ENCODE peak calls at places on chromosomes 12 and 14, in seven cellular contexts. One of them, this sample, is unnamed.

GRCh38 chr14:56482306-56482705 is 97.3 kb upstream of the TMEM260 start:
- DNase-seq in transverse colon: no peak
- DNase-seq in HCT116: peak
- DNase-seq in sigmoid colon: no peak
- DNase-seq in GM12878: no peak
- DNase-seq in stomach: no peak
- DNase-seq in endothelial cell of umbilical vein: peak
- DNase-seq in this sample: peak

GRCh38 chr12:25241171-25242020 is 9.3 kb downstream of the KRAS start:
- DNase-seq in transverse colon: no peak
- DNase-seq in endothelial cell of umbilical vein: peak
- DNase-seq in sigmoid colon: no peak
- DNase-seq in HCT116: peak
- DNase-seq in stomach: no peak
- DNase-seq in GM12878: no peak
- DNase-seq in this sample: peak

GRCh38 chr12:41264281-41264680 is 76.2 kb downstream of the PDZRN4 start:
- DNase-seq in endothelial cell of umbilical vein: peak
- DNase-seq in GM12878: no peak
- DNase-seq in sigmoid colon: no peak
- DNase-seq in transverse colon: no peak
- DNase-seq in stomach: no peak
- DNase-seq in HCT116: no peak
- DNase-seq in this sample: no peak

GRCh38 chr14:99215277-99215676 is 56.7 kb downstream of the BCL11B start:
- DNase-seq in endothelial cell of umbilical vein: no peak
- DNase-seq in transverse colon: no peak
- DNase-seq in stomach: no peak
- DNase-seq in sigmoid colon: no peak
- DNase-seq in HCT116: no peak
- DNase-seq in GM12878: no peak
- DNase-seq in this sample: no peak

GRCh38 chr12:31011746-31012567 is 61.7 kb upstream of the DDX11 start:
- DNase-seq in stomach: no peak
- DNase-seq in transverse colon: no peak
- DNase-seq in sigmoid colon: peak
- DNase-seq in HCT116: no peak
- DNase-seq in GM12878: no peak
- DNase-seq in endothelial cell of umbilical vein: no peak
- DNase-seq in this sample: no peak

GRCh38 chr12:2326470-2326869 is 273.7 kb downstream of the CACNA1C start:
- DNase-seq in GM12878: no peak
- DNase-seq in transverse colon: no peak
- DNase-seq in stomach: no peak
- DNase-seq in HCT116: no peak
- DNase-seq in endothelial cell of umbilical vein: no peak
- DNase-seq in sigmoid colon: no peak
- DNase-seq in this sample: no peak

GRCh38 chr12:40010899-40011774 is 94.7 kb downstream of the SLC2A13 start:
- DNase-seq in sigmoid colon: peak
- DNase-seq in stomach: peak
- DNase-seq in HCT116: peak
- DNase-seq in GM12878: peak
- DNase-seq in endothelial cell of umbilical vein: peak
- DNase-seq in transverse colon: peak
- DNase-seq in this sample: peak

GRCh38 chr12:108618079-108618952 is 15.4 kb downstream of the SELPLG start:
- DNase-seq in HCT116: peak
- DNase-seq in transverse colon: peak
- DNase-seq in stomach: peak
- DNase-seq in sigmoid colon: peak
- DNase-seq in GM12878: no peak
- DNase-seq in endothelial cell of umbilical vein: peak
- DNase-seq in this sample: peak

GRCh38 chr14:20436363-20436755 is 393 bp upstream of the KLHL33 start:
- DNase-seq in GM12878: no peak
- DNase-seq in HCT116: no peak
- DNase-seq in sigmoid colon: no peak
- DNase-seq in stomach: no peak
- DNase-seq in transverse colon: no peak
- DNase-seq in endothelial cell of umbilical vein: no peak
- DNase-seq in this sample: no peak

GRCh38 chr12:66446276-66446675 is 144.0 kb downstream of the HELB start:
- DNase-seq in sigmoid colon: no peak
- DNase-seq in transverse colon: no peak
- DNase-seq in endothelial cell of umbilical vein: no peak
- DNase-seq in stomach: no peak
- DNase-seq in GM12878: no peak
- DNase-seq in HCT116: peak
- DNase-seq in this sample: no peak

GRCh38 chr14:87014854-87015253 is 978.1 kb downstream of the GALC start:
- DNase-seq in GM12878: no peak
- DNase-seq in endothelial cell of umbilical vein: no peak
- DNase-seq in sigmoid colon: no peak
- DNase-seq in stomach: no peak
- DNase-seq in HCT116: no peak
- DNase-seq in transverse colon: no peak
- DNase-seq in this sample: no peak

GRCh38 chr14:90383731-90384542 is 12.9 kb upstream of the CALM1 start:
- DNase-seq in GM12878: no peak
- DNase-seq in transverse colon: peak
- DNase-seq in sigmoid colon: peak
- DNase-seq in HCT116: no peak
- DNase-seq in endothelial cell of umbilical vein: peak
- DNase-seq in stomach: peak
- DNase-seq in this sample: peak

GRCh38 chr12:97425380-97425779 is 37.2 kb upstream of the RMST start:
- DNase-seq in sigmoid colon: no peak
- DNase-seq in GM12878: no peak
- DNase-seq in stomach: no peak
- DNase-seq in transverse colon: no peak
- DNase-seq in endothelial cell of umbilical vein: no peak
- DNase-seq in HCT116: no peak
- DNase-seq in this sample: no peak

GRCh38 chr12:107178776-107179175 is 85.4 kb upstream of the CRY1 start:
- DNase-seq in stomach: no peak
- DNase-seq in transverse colon: no peak
- DNase-seq in endothelial cell of umbilical vein: no peak
- DNase-seq in GM12878: no peak
- DNase-seq in HCT116: no peak
- DNase-seq in sigmoid colon: no peak
- DNase-seq in this sample: no peak

GRCh38 chr12:70484464-70484863 is 118.4 kb downstream of the KCNMB4 start:
- DNase-seq in sigmoid colon: no peak
- DNase-seq in stomach: no peak
- DNase-seq in transverse colon: no peak
- DNase-seq in HCT116: no peak
- DNase-seq in GM12878: no peak
- DNase-seq in endothelial cell of umbilical vein: no peak
- DNase-seq in this sample: no peak

GRCh38 chr12:12807970-12808702 is 5.0 kb upstream of the DDX47 start:
- DNase-seq in HCT116: no peak
- DNase-seq in stomach: peak
- DNase-seq in sigmoid colon: peak
- DNase-seq in endothelial cell of umbilical vein: peak
- DNase-seq in GM12878: peak
- DNase-seq in transverse colon: peak
- DNase-seq in this sample: peak

DNA sequence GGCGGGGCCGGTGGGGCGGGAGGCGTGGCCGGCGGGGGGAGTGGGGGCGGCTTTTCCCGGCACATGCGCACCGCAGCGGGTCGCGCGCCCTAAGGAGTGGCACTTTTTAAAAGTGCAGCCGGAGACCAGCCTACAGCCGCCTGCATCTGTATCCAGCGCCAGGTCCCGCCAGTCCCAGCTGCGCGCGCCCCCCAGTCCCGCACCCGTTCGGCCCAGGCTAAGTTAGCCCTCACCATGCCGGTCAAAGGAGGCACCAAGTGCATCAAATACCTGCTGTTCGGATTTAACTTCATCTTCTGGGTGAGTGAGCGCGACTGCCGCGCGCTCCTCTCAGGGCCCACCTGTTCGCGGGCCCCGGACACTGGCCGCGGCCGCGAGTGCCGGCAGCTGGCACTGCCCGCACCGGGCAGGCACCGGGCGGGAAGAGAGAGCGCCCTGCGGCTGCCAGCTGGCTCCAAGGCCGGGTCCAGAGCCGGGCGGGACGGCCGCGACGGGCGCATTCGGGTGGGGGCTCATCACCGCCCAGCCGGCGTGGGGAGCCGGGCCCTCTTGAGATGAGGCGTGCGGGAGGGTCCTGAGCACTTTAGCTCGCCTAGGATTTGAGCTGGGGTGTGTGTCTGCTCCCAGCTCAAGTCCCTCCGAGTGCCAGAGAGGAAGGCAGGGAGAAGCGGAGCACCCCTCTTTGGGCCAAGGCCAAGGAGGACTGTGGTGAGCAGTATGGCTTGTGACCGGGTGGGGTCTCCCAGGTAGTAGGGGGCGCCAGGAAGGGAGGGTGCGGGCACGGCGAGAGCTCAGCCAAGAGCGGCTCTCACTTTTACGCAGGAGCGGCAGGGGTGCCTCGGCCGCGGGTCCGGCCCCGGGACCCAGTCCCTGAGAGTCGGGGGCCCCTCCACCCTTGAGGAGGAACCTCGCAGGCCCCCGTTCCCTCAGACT is at the start of gene CD9:
- DNase-seq in endothelial cell of umbilical vein: peak
- DNase-seq in transverse colon: peak
- DNase-seq in GM12878: no peak
- DNase-seq in sigmoid colon: peak
- DNase-seq in stomach: peak
- DNase-seq in HCT116: peak
- DNase-seq in this sample: no peak
- TF ChIP-seq POLR2AphosphoS5 in endothelial cell of umbilical vein: peak
- TF ChIP-seq POLR2AphosphoS5 in transverse colon: peak
- TF ChIP-seq POLR2AphosphoS5 in GM12878: no peak
- TF ChIP-seq POLR2AphosphoS5 in sigmoid colon: peak
- TF ChIP-seq POLR2AphosphoS5 in stomach: peak
- TF ChIP-seq POLR2AphosphoS5 in HCT116: peak
- TF ChIP-seq POLR2AphosphoS5 in this sample: no peak

GRCh38 chr14:58395815-58396626 is at the start of gene TOMM20L:
- DNase-seq in sigmoid colon: peak
- DNase-seq in stomach: peak
- DNase-seq in endothelial cell of umbilical vein: peak
- DNase-seq in transverse colon: peak
- DNase-seq in HCT116: peak
- DNase-seq in GM12878: no peak
- DNase-seq in this sample: peak

GRCh38 chr14:58398895-58399294 is 3.2 kb downstream of the TOMM20L start:
- DNase-seq in sigmoid colon: no peak
- DNase-seq in endothelial cell of umbilical vein: no peak
- DNase-seq in transverse colon: no peak
- DNase-seq in GM12878: no peak
- DNase-seq in stomach: no peak
- DNase-seq in HCT116: no peak
- DNase-seq in this sample: no peak

GRCh38 chr14:58398495-58398894 is 2.8 kb downstream of the TOMM20L start:
- DNase-seq in transverse colon: no peak
- DNase-seq in stomach: no peak
- DNase-seq in endothelial cell of umbilical vein: no peak
- DNase-seq in GM12878: no peak
- DNase-seq in sigmoid colon: no peak
- DNase-seq in HCT116: no peak
- DNase-seq in this sample: no peak

GRCh38 chr14:58401587-58401986 is 5.9 kb downstream of the TOMM20L start:
- DNase-seq in stomach: no peak
- DNase-seq in HCT116: no peak
- DNase-seq in transverse colon: no peak
- DNase-seq in endothelial cell of umbilical vein: no peak
- DNase-seq in GM12878: no peak
- DNase-seq in sigmoid colon: no peak
- DNase-seq in this sample: no peak
- TF ChIP-seq CTCF in stomach: no peak
- TF ChIP-seq CTCF in HCT116: peak
- TF ChIP-seq CTCF in transverse colon: no peak
- TF ChIP-seq CTCF in endothelial cell of umbilical vein: no peak
- TF ChIP-seq CTCF in GM12878: no peak
- TF ChIP-seq CTCF in sigmoid colon: no peak
- TF ChIP-seq CTCF in this sample: no peak

GRCh38 chr12:6273209-6273928 is 37.1 kb upstream of the PLEKHG6 start:
- DNase-seq in HCT116: no peak
- DNase-seq in sigmoid colon: peak
- DNase-seq in GM12878: no peak
- DNase-seq in transverse colon: no peak
- DNase-seq in stomach: no peak
- DNase-seq in endothelial cell of umbilical vein: no peak
- DNase-seq in this sample: no peak
- H3K27ac ChIP-seq in HCT116: peak
- H3K27ac ChIP-seq in sigmoid colon: no peak
- H3K27ac ChIP-seq in GM12878: no peak
- H3K27ac ChIP-seq in transverse colon: no peak
- H3K27ac ChIP-seq in stomach: no peak
- H3K27ac ChIP-seq in endothelial cell of umbilical vein: peak
- H3K27ac ChIP-seq in this sample: no peak

GRCh38 chr14:82445810-82446575 is 912.3 kb upstream of the SEL1L start:
- DNase-seq in transverse colon: no peak
- DNase-seq in HCT116: no peak
- DNase-seq in endothelial cell of umbilical vein: no peak
- DNase-seq in stomach: no peak
- DNase-seq in GM12878: no peak
- DNase-seq in sigmoid colon: no peak
- DNase-seq in this sample: no peak
- TF ChIP-seq POLR2AphosphoS5 in transverse colon: no peak
- TF ChIP-seq POLR2AphosphoS5 in HCT116: no peak
- TF ChIP-seq POLR2AphosphoS5 in endothelial cell of umbilical vein: no peak
- TF ChIP-seq POLR2AphosphoS5 in stomach: no peak
- TF ChIP-seq POLR2AphosphoS5 in GM12878: no peak
- TF ChIP-seq POLR2AphosphoS5 in sigmoid colon: no peak
- TF ChIP-seq POLR2AphosphoS5 in this sample: no peak

DNA sequence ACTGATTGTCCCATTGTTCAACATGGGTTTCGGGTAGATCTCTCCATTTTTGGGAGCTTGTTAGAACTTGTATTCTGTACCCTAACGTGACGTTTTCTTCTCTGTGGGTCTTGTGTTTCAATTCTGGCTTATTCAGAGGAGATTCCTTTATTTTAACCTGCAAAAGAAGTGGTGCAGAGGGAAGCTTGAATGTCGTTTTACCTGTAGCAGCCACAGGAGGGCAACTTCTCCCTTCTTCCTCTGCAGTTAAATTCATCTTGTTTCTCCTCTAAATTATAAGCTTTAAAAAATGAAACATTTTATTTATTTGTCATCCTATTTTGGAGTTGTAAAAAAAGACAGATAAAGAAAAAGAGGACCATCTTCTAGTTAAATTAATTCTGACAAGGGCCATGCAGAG is 13.7 kb upstream of the CLEC4D start:
- DNase-seq in transverse colon: no peak
- DNase-seq in sigmoid colon: no peak
- DNase-seq in stomach: no peak
- DNase-seq in endothelial cell of umbilical vein: no peak
- DNase-seq in GM12878: no peak
- DNase-seq in HCT116: no peak
- DNase-seq in this sample: no peak
- TF ChIP-seq CTCF in transverse colon: no peak
- TF ChIP-seq CTCF in sigmoid colon: no peak
- TF ChIP-seq CTCF in stomach: no peak
- TF ChIP-seq CTCF in endothelial cell of umbilical vein: no peak
- TF ChIP-seq CTCF in GM12878: no peak
- TF ChIP-seq CTCF in HCT116: peak
- TF ChIP-seq CTCF in this sample: peak

GRCh38 chr14:105388976-105389375 is 9.4 kb upstream of the TEX22 start:
- DNase-seq in transverse colon: no peak
- DNase-seq in sigmoid colon: no peak
- DNase-seq in GM12878: no peak
- DNase-seq in stomach: no peak
- DNase-seq in HCT116: no peak
- DNase-seq in endothelial cell of umbilical vein: no peak
- DNase-seq in this sample: no peak
- H3K27ac ChIP-seq in transverse colon: no peak
- H3K27ac ChIP-seq in sigmoid colon: peak
- H3K27ac ChIP-seq in GM12878: no peak
- H3K27ac ChIP-seq in stomach: no peak
- H3K27ac ChIP-seq in HCT116: no peak
- H3K27ac ChIP-seq in endothelial cell of umbilical vein: no peak
- H3K27ac ChIP-seq in this sample: peak

This sample was measured in HL-60.